ENCODE peak calls at places on chromosome 2, in six cellular contexts. P is lower lobe of right lung, E is dorsolateral prefrontal cortex, F is colonic mucosa, M is body of pancreas, C is upper lobe of right lung. O is an unnamed sample.
A peak's percentile ranks its signal among the peaks of the same experiment; 100 is the strongest.

GRCh38 chr2:193608451-193608850 is 1413.7 kb upstream of the TMEFF2 start:
- DNase-seq in P (no peak), E (no peak), F (no peak), M (no peak), C (no peak), O (no peak)

GRCh38 chr2:14420851-14421250 is 211.7 kb upstream of the LRATD1 start:
- DNase-seq in P (no peak), E (no peak), F (no peak), M (no peak), C (no peak), O (peak; percentile 15)

GRCh38 chr2:202778217-202778616 is 93.3 kb downstream of the ICA1L start:
- DNase-seq in P (no peak), E (no peak), F (no peak), M (no peak), C (no peak), O (no peak)

GRCh38 chr2:178882666-178883440 is 75.6 kb upstream of the TTN start:
- DNase-seq in P (no peak), E (no peak), F (no peak), M (no peak), C (no peak), O (no peak)

GRCh38 chr2:14951569-14952285 is 319.2 kb downstream of the LRATD1 start:
- DNase-seq in P (no peak), E (no peak), F (no peak), M (no peak), C (no peak), O (no peak)

GRCh38 chr2:20175267-20175666 is 49.7 kb downstream of the SDC1 start:
- DNase-seq in P (no peak), E (no peak), F (no peak), M (peak; percentile 2), C (no peak), O (no peak)

GRCh38 chr2:230090978-230091377 is 22.3 kb upstream of the SLC16A14 start:
- DNase-seq in P (no peak), E (no peak), F (no peak), M (no peak), C (no peak), O (no peak)

GRCh38 chr2:30662268-30663131 is 144.7 kb downstream of the CAPN13 start:
- DNase-seq in P (no peak), E (no peak), F (peak; percentile 44), M (no peak), C (no peak), O (no peak)

GRCh38 chr2:230861564-230862255 is 3.0 kb upstream of the ITM2C start:
- DNase-seq in P (no peak), E (no peak), F (no peak), M (no peak), C (no peak), O (peak; percentile 14)

GRCh38 chr2:121099329-121100318 is 185.4 kb downstream of the TFCP2L1 start:
- DNase-seq in P (peak; percentile 66), E (no peak), F (peak; percentile 50), M (no peak), C (peak; percentile 74), O (no peak)

GRCh38 chr2:71974846-71975245 is 172.8 kb downstream of the CYP26B1 start:
- DNase-seq in P (no peak), E (no peak), F (no peak), M (no peak), C (no peak), O (no peak)

GRCh38 chr2:129797489-129798300 is 181.8 kb upstream of the RAB6C start:
- DNase-seq in P (no peak), E (no peak), F (peak; percentile 6), M (no peak), C (no peak), O (no peak)

GRCh38 chr2:22499082-22499844 is 885.7 kb upstream of the KLHL29 start:
- DNase-seq in P (no peak), E (peak; percentile 63), F (no peak), M (no peak), C (no peak), O (no peak)

GRCh38 chr2:113709022-113709421 is 47.4 kb downstream of the SLC35F5 start:
- DNase-seq in P (no peak), E (no peak), F (no peak), M (no peak), C (no peak), O (no peak)

GRCh38 chr2:173094731-173095130 is 19.1 kb downstream of the MAP3K20 start:
- DNase-seq in P (no peak), E (no peak), F (no peak), M (no peak), C (no peak), O (no peak)

GRCh38 chr2:238912916-238913875 is 65.3 kb downstream of the TWIST2 start:
- DNase-seq in P (no peak), E (no peak), F (no peak), M (no peak), C (peak; percentile 51), O (no peak)

GRCh38 chr2:238846503-238847431 is 1.1 kb upstream of the TWIST2 start:
- DNase-seq in P (peak; percentile 50), E (no peak), F (no peak), M (no peak), C (no peak), O (no peak)

GRCh38 chr2:111662039-111662740 is 221.8 kb downstream of the ANAPC1 start:
- DNase-seq in P (no peak), E (no peak), F (no peak), M (no peak), C (no peak), O (no peak)

GRCh38 chr2:236210536-236210935 is 42.4 kb upstream of the GBX2 start:
- DNase-seq in P (no peak), E (no peak), F (no peak), M (no peak), C (no peak), O (no peak)

GRCh38 chr2:240646900-240647502 is 21.7 kb downstream of the GPR35 start:
- DNase-seq in P (no peak), E (no peak), F (no peak), M (no peak), C (no peak), O (no peak)

GRCh38 chr2:240648650-240649275 is 23.5 kb downstream of the GPR35 start:
- DNase-seq in P (no peak), E (no peak), F (no peak), M (no peak), C (no peak), O (no peak)

GRCh38 chr2:240649331-240649730 is 24.1 kb downstream of the GPR35 start:
- DNase-seq in P (no peak), E (no peak), F (no peak), M (no peak), C (no peak), O (no peak)

GRCh38 chr2:240647503-240648154 is 22.3 kb downstream of the GPR35 start:
- DNase-seq in P (no peak), E (no peak), F (no peak), M (no peak), C (no peak), O (no peak)

GRCh38 chr2:240648155-240648649 is 22.9 kb downstream of the GPR35 start:
- DNase-seq in P (no peak), E (no peak), F (no peak), M (no peak), C (no peak), O (no peak)
- TF ChIP-seq CTCF in P (no peak), E (no peak), F (no peak), M (no peak), C (no peak), O (no peak)

GRCh38 chr2:232387451-232388171 is 9.1 kb downstream of the ALPP start:
- DNase-seq in P (peak; percentile 58), E (no peak), F (no peak), M (no peak), C (peak; percentile 69), O (no peak)

GRCh38 chr2:232385660-232386489 is 7.3 kb downstream of the ALPP start:
- DNase-seq in P (peak; percentile 64), E (no peak), F (no peak), M (no peak), C (peak; percentile 65), O (no peak)

GRCh38 chr2:232388324-232388891 is 9.9 kb downstream of the ALPP start:
- DNase-seq in P (no peak), E (no peak), F (no peak), M (no peak), C (peak; percentile 63), O (no peak)

GRCh38 chr2:232386490-232386739 is 7.9 kb downstream of the ALPP start:
- DNase-seq in P (peak; percentile 64), E (no peak), F (no peak), M (no peak), C (peak; percentile 69), O (no peak)

DNA sequence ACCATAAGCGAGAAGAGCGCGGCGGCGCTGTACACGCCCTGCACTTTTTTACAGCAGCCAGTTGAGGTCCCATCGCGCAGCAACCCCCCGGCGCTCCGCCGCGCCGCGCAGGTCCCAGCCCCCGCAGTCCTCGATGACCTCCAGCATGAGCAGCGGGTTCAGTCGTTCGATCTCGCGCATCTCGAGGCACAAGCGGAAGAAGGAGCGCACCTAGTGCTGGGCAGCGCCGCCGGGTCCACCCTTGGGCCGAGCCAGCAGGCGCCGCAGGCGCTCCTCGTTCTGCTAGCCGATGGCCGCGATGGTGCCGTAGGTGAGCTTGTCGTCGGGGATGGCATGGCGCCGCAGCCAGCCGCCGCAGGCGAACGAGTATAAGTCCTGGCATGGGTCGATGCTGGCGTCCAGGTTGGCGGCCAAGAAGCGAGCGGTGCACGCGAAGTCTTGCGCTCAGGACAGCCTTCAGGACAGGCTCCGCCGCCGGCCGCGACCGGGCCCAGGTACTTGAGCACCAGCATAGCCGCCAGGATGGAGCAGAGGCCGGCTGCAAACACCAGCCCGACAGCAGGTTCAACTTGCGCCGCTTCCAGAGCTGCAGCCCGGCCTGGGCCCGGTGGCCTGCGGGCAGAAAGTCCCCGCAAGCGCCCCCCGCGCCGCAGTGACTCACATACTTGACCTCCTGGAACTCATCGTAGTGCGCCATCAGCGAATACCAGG is 8.3 kb downstream of the ALPP start:
- DNase-seq in P (no peak), E (no peak), F (no peak), M (no peak), C (peak; percentile 70), O (no peak)
- H3K27me3 ChIP-seq in P (peaks cover 69% of the 10 kb centered on the region), E (peaks cover 79% of the 10 kb centered on the region), F (peaks cover 57% of the 10 kb centered on the region), M (peaks cover 2% of the 10 kb centered on the region), C (peaks cover 64% of the 10 kb centered on the region), O (no peaks in the 10 kb centered on the region)

GRCh38 chr2:233068762-233069418 is 8.7 kb downstream of the INPP5D start:
- DNase-seq in P (no peak), E (no peak), F (no peak), M (no peak), C (peak; percentile 48), O (no peak)
- H3K4me3 ChIP-seq in P (no peak overlapping the region), E (no peak overlapping the region), F (no peak overlapping the region), M (no peak overlapping the region), C (no peak overlapping the region), O (peak overlapping the region; percentile 16)

GRCh38 chr2:192437653-192438052 is 242.9 kb upstream of the TMEFF2 start:
- DNase-seq in P (no peak), E (no peak), F (no peak), M (no peak), C (no peak), O (no peak)
- TF ChIP-seq CTCF in P (no peak), E (no peak), F (no peak), M (no peak), C (no peak), O (no peak)

GRCh38 chr2:118437501-118437900 is 349.2 kb downstream of the INSIG2 start:
- DNase-seq in P (no peak), E (no peak), F (no peak), M (no peak), C (no peak), O (no peak)
- H3K27me3 ChIP-seq in P (no peaks in the 10 kb centered on the region), E (peaks cover 11% of the 10 kb centered on the region), F (no peaks in the 10 kb centered on the region), M (no peaks in the 10 kb centered on the region), C (no peaks in the 10 kb centered on the region), O (no peaks in the 10 kb centered on the region)